ENCODE peak calls at places on chromosome 2, in six cellular contexts. One of them, this sample, is unnamed.
A peak's percentile ranks its signal among the peaks of the same experiment; 100 is the strongest.

GRCh38 chr2:127584516-127585033 is 49.1 kb downstream of the MYO7B start:
- DNase-seq in K562: no peak
- DNase-seq in HepG2: no peak
- DNase-seq in GM12878: no peak
- DNase-seq in GM12892: no peak
- DNase-seq in H1: peak; percentile 28
- DNase-seq in this sample: no peak

GRCh38 chr2:134402385-134402784 is 148.5 kb downstream of the MGAT5 start:
- DNase-seq in GM12892: no peak
- DNase-seq in GM12878: no peak
- DNase-seq in HepG2: peak; percentile 61
- DNase-seq in H1: no peak
- DNase-seq in K562: no peak
- DNase-seq in this sample: no peak

GRCh38 chr2:84904717-84905174 is 710 bp upstream of the TMSB10 start:
- DNase-seq in GM12878: no peak
- DNase-seq in H1: peak; percentile 74
- DNase-seq in K562: peak; percentile 60
- DNase-seq in HepG2: no peak
- DNase-seq in GM12892: no peak
- DNase-seq in this sample: no peak

GRCh38 chr2:231360881-231361294 is 34.6 kb upstream of the B3GNT7 start:
- DNase-seq in H1: no peak
- DNase-seq in HepG2: no peak
- DNase-seq in GM12892: no peak
- DNase-seq in K562: no peak
- DNase-seq in GM12878: no peak
- DNase-seq in this sample: no peak

GRCh38 chr2:46873632-46874068 is 42.0 kb downstream of the MCFD2 start:
- DNase-seq in GM12878: no peak
- DNase-seq in HepG2: peak; percentile 42
- DNase-seq in K562: peak; percentile 77
- DNase-seq in H1: no peak
- DNase-seq in GM12892: no peak
- DNase-seq in this sample: no peak

GRCh38 chr2:154013514-154013913 is 141.8 kb downstream of the GALNT13 start:
- DNase-seq in GM12878: no peak
- DNase-seq in H1: no peak
- DNase-seq in HepG2: no peak
- DNase-seq in GM12892: no peak
- DNase-seq in K562: no peak
- DNase-seq in this sample: no peak

GRCh38 chr2:20164061-20164733 is 60.7 kb downstream of the SDC1 start:
- DNase-seq in GM12892: no peak
- DNase-seq in K562: no peak
- DNase-seq in HepG2: no peak
- DNase-seq in H1: no peak
- DNase-seq in GM12878: no peak
- DNase-seq in this sample: no peak

GRCh38 chr2:131022731-131023130 is 70.5 kb downstream of the FAM168B start:
- DNase-seq in HepG2: no peak
- DNase-seq in GM12878: no peak
- DNase-seq in H1: no peak
- DNase-seq in GM12892: no peak
- DNase-seq in K562: no peak
- DNase-seq in this sample: no peak

GRCh38 chr2:239398536-239398935 is 2.3 kb downstream of the HDAC4 start:
- DNase-seq in HepG2: no peak
- DNase-seq in GM12878: no peak
- DNase-seq in H1: no peak
- DNase-seq in GM12892: no peak
- DNase-seq in K562: no peak
- DNase-seq in this sample: no peak

GRCh38 chr2:237513693-237514092 is 26.6 kb downstream of the MLPH start:
- DNase-seq in GM12892: no peak
- DNase-seq in H1: no peak
- DNase-seq in GM12878: no peak
- DNase-seq in HepG2: no peak
- DNase-seq in K562: no peak
- DNase-seq in this sample: no peak

GRCh38 chr2:237718277-237718634 is 80.3 kb upstream of the RBM44 start:
- DNase-seq in HepG2: no peak
- DNase-seq in K562: no peak
- DNase-seq in GM12878: no peak
- DNase-seq in GM12892: no peak
- DNase-seq in H1: no peak
- DNase-seq in this sample: no peak

GRCh38 chr2:208579678-208580077 is 173.1 kb downstream of the PTH2R start:
- DNase-seq in HepG2: no peak
- DNase-seq in GM12878: no peak
- DNase-seq in K562: no peak
- DNase-seq in H1: no peak
- DNase-seq in GM12892: no peak
- DNase-seq in this sample: no peak

GRCh38 chr2:131125195-131125757 is 20.1 kb downstream of the PLEKHB2 start:
- DNase-seq in GM12892: no peak
- DNase-seq in HepG2: peak; percentile 16
- DNase-seq in H1: no peak
- DNase-seq in GM12878: no peak
- DNase-seq in K562: no peak
- DNase-seq in this sample: no peak

GRCh38 chr2:54549912-54550518 is 93.9 kb downstream of the SPTBN1 start:
- DNase-seq in H1: no peak
- DNase-seq in GM12892: no peak
- DNase-seq in HepG2: no peak
- DNase-seq in K562: no peak
- DNase-seq in GM12878: no peak
- DNase-seq in this sample: no peak

GRCh38 chr2:234986346-234986745 is 34.5 kb downstream of the SH3BP4 start:
- DNase-seq in H1: no peak
- DNase-seq in GM12878: no peak
- DNase-seq in GM12892: no peak
- DNase-seq in K562: no peak
- DNase-seq in HepG2: no peak
- DNase-seq in this sample: no peak

GRCh38 chr2:39839261-39839848 is 60.3 kb upstream of the THUMPD2 start:
- DNase-seq in GM12892: no peak
- DNase-seq in H1: no peak
- DNase-seq in HepG2: no peak
- DNase-seq in GM12878: no peak
- DNase-seq in K562: no peak
- DNase-seq in this sample: no peak

GRCh38 chr2:9335322-9335754 is 88.0 kb downstream of the ITGB1BP1 start:
- DNase-seq in GM12878: no peak
- DNase-seq in K562: peak; percentile 41
- DNase-seq in HepG2: peak; percentile 85
- DNase-seq in H1: no peak
- DNase-seq in GM12892: no peak
- DNase-seq in this sample: no peak

GRCh38 chr2:47357475-47357874 is 45.5 kb upstream of the MSH2 start:
- DNase-seq in H1: no peak
- DNase-seq in GM12892: no peak
- DNase-seq in K562: peak; percentile 43
- DNase-seq in GM12878: no peak
- DNase-seq in HepG2: peak; percentile 51
- DNase-seq in this sample: no peak

GRCh38 chr2:188193230-188193629 is 98.4 kb upstream of the GULP1 start:
- DNase-seq in GM12878: no peak
- DNase-seq in H1: no peak
- DNase-seq in GM12892: no peak
- DNase-seq in HepG2: no peak
- DNase-seq in K562: no peak
- DNase-seq in this sample: no peak

DNA sequence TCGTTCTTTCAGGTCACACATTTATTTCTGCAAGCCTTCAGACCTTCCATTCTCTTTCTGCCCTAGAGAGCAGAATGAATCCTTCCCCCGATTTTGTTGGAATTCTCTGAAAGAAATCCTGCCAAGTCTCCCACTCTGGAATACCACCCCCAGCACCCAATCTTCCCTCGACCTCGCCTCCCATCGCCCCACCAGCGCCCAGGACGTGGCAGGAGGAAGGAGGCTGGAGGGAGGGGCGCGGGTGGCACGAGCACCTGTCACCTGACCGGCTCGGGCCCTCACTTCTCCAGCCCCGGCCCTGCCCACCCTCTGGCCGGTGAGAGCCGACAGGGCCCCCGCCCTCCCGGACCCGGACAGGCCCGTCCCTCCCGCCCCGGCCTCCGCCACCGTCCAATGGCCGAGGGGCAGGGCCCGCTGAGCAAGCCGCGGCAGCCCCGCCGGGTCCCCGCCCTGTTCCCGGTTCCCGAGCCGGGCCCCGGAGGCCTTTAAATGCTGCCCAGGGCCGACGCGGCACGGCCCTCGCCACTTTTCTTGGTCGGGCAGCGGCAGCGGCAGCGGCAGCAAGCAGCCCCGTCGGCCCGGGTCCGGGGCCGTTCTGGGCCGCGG is at the start of gene LGALSL:
- DNase-seq in K562: peak; percentile 62
- DNase-seq in GM12878: no peak
- DNase-seq in HepG2: peak; percentile 66
- DNase-seq in GM12892: peak; percentile 73
- DNase-seq in H1: peak; percentile 86
- DNase-seq in this sample: peak; percentile 67
- TF ChIP-seq POLR2A in K562: no peak
- TF ChIP-seq POLR2A in GM12878: peak; percentile 79
- TF ChIP-seq POLR2A in HepG2: peak; percentile 46
- TF ChIP-seq POLR2A in GM12892: peak; percentile 31
- TF ChIP-seq POLR2A in H1: no peak
- TF ChIP-seq POLR2A in this sample: no peak

GRCh38 chr2:11257983-11258382 is 86.5 kb downstream of the ROCK2 start:
- DNase-seq in H1: no peak
- DNase-seq in K562: no peak
- DNase-seq in HepG2: no peak
- DNase-seq in GM12892: no peak
- DNase-seq in GM12878: no peak
- DNase-seq in this sample: no peak
- TF ChIP-seq POLR2AphosphoS5 in H1: no peak
- TF ChIP-seq POLR2AphosphoS5 in K562: no peak
- TF ChIP-seq POLR2AphosphoS5 in HepG2: no peak
- TF ChIP-seq POLR2AphosphoS5 in GM12892: no peak
- TF ChIP-seq POLR2AphosphoS5 in GM12878: no peak
- TF ChIP-seq POLR2AphosphoS5 in this sample: no peak

GRCh38 chr2:203720011-203720410 is 13.6 kb downstream of the CD28 start:
- DNase-seq in GM12878: no peak
- DNase-seq in HepG2: no peak
- DNase-seq in H1: no peak
- DNase-seq in GM12892: no peak
- DNase-seq in K562: no peak
- DNase-seq in this sample: no peak

GRCh38 chr2:203719456-203719855 is 13.0 kb downstream of the CD28 start:
- DNase-seq in H1: no peak
- DNase-seq in HepG2: no peak
- DNase-seq in GM12878: no peak
- DNase-seq in GM12892: no peak
- DNase-seq in K562: no peak
- DNase-seq in this sample: no peak

GRCh38 chr2:203720922-203721672 is 14.7 kb downstream of the CD28 start:
- DNase-seq in HepG2: peak; percentile 57
- DNase-seq in H1: peak; percentile 47
- DNase-seq in GM12878: no peak
- DNase-seq in K562: no peak
- DNase-seq in GM12892: no peak
- DNase-seq in this sample: no peak

GRCh38 chr2:203721770-203722169 is 15.3 kb downstream of the CD28 start:
- DNase-seq in GM12892: no peak
- DNase-seq in GM12878: no peak
- DNase-seq in HepG2: no peak
- DNase-seq in H1: peak; percentile 44
- DNase-seq in K562: no peak
- DNase-seq in this sample: no peak

DNA sequence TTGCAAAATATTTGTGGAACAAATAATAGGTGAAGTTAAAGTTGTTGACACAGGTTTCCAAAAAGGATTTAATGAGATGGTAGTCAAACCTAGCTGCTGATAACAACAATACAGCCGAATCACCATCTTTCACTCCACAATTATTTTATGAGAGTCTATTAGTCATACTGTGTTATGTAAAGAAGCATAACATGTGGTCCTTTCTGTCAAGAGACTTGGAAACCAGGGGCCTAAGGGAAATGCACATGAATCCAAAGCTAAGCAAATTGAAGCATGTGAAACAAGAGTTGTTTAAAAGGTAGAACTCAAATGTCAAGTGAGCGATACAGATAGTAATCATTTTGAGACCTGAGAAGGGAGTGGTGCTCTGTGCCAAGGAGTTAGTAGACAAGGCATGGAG is 16.0 kb downstream of the CD28 start:
- DNase-seq in GM12892: no peak
- DNase-seq in K562: no peak
- DNase-seq in H1: no peak
- DNase-seq in HepG2: no peak
- DNase-seq in GM12878: no peak
- DNase-seq in this sample: no peak
- TF ChIP-seq TAF1 in GM12892: no peak
- TF ChIP-seq TAF1 in K562: no peak
- TF ChIP-seq TAF1 in H1: no peak
- TF ChIP-seq TAF1 in HepG2: no peak
- TF ChIP-seq TAF1 in GM12878: no peak
- TF ChIP-seq TAF1 in this sample: no peak

GRCh38 chr2:43160778-43161177 is 65.6 kb downstream of the ZFP36L2 start:
- DNase-seq in HepG2: peak; percentile 54
- DNase-seq in GM12892: no peak
- DNase-seq in H1: no peak
- DNase-seq in K562: no peak
- DNase-seq in GM12878: no peak
- DNase-seq in this sample: no peak
- TF ChIP-seq POLR2A in HepG2: no peak
- TF ChIP-seq POLR2A in GM12892: no peak
- TF ChIP-seq POLR2A in H1: no peak
- TF ChIP-seq POLR2A in K562: no peak
- TF ChIP-seq POLR2A in GM12878: no peak
- TF ChIP-seq POLR2A in this sample: no peak

GRCh38 chr2:108719149-108720044 is at the start of gene RANBP2:
- DNase-seq in GM12878: peak; percentile 81
- DNase-seq in H1: peak; percentile 95
- DNase-seq in HepG2: peak; percentile 93
- DNase-seq in GM12892: peak; percentile 75
- DNase-seq in K562: peak; percentile 84
- DNase-seq in this sample: peak; percentile 80
- TF ChIP-seq POLR2AphosphoS5 in GM12878: peak; percentile 94
- TF ChIP-seq POLR2AphosphoS5 in H1: peak; percentile 93
- TF ChIP-seq POLR2AphosphoS5 in HepG2: peak; percentile 98
- TF ChIP-seq POLR2AphosphoS5 in GM12892: peak; percentile 95
- TF ChIP-seq POLR2AphosphoS5 in K562: peak; percentile 80
- TF ChIP-seq POLR2AphosphoS5 in this sample: peak; percentile 96